ENCODE peak calls at places on chromosomes 11 and 22, in four cellular contexts. One of them, this sample, is unnamed.

GRCh38 chr11:6531267-6531752 is 34.2 kb downstream of the DNHD1 start:
- DNase-seq in HepG2: peak; percentile 31
- DNase-seq in K562: peak; percentile 66
- DNase-seq in HEK293T: peak; percentile 46
- DNase-seq in this sample: peak; percentile 27

GRCh38 chr11:122007611-122008071 is 108.4 kb downstream of the BLID start:
- DNase-seq in HEK293T: no peak
- DNase-seq in HepG2: no peak
- DNase-seq in K562: no peak
- DNase-seq in this sample: no peak

GRCh38 chr11:44565746-44566558 is 489 bp downstream of the CD82 start:
- DNase-seq in K562: peak; percentile 3
- DNase-seq in HEK293T: no peak
- DNase-seq in HepG2: no peak
- DNase-seq in this sample: no peak

GRCh38 chr11:65502274-65502851 is 3.5 kb downstream of the MALAT1 start:
- DNase-seq in K562: no peak
- DNase-seq in HepG2: no peak
- DNase-seq in HEK293T: no peak
- DNase-seq in this sample: no peak

GRCh38 chr11:12240669-12241068 is 130.3 kb downstream of the MICAL2 start:
- DNase-seq in K562: no peak
- DNase-seq in HepG2: no peak
- DNase-seq in HEK293T: no peak
- DNase-seq in this sample: no peak

GRCh38 chr11:30422389-30422788 is 99.5 kb downstream of the ARL14EP start:
- DNase-seq in K562: no peak
- DNase-seq in HepG2: no peak
- DNase-seq in HEK293T: no peak
- DNase-seq in this sample: no peak

GRCh38 chr11:128450882-128451647 is 136.3 kb downstream of the ETS1 start:
- DNase-seq in HepG2: no peak
- DNase-seq in HEK293T: no peak
- DNase-seq in K562: no peak
- DNase-seq in this sample: no peak

GRCh38 chr11:64436025-64436424 is 77.1 kb downstream of the RPS6KA4 start:
- DNase-seq in HepG2: no peak
- DNase-seq in K562: no peak
- DNase-seq in HEK293T: no peak
- DNase-seq in this sample: no peak

GRCh38 chr11:34904421-34904950 is 11.7 kb downstream of the APIP start:
- DNase-seq in HepG2: no peak
- DNase-seq in HEK293T: no peak
- DNase-seq in K562: no peak
- DNase-seq in this sample: no peak

GRCh38 chr11:71370895-71371673 is 77.1 kb downstream of the DHCR7 start:
- DNase-seq in HEK293T: no peak
- DNase-seq in HepG2: no peak
- DNase-seq in K562: no peak
- DNase-seq in this sample: no peak

GRCh38 chr11:66334605-66335442 is 1.4 kb downstream of the RIN1 start:
- DNase-seq in HEK293T: no peak
- DNase-seq in K562: peak; percentile 17
- DNase-seq in HepG2: no peak
- DNase-seq in this sample: no peak

DNA sequence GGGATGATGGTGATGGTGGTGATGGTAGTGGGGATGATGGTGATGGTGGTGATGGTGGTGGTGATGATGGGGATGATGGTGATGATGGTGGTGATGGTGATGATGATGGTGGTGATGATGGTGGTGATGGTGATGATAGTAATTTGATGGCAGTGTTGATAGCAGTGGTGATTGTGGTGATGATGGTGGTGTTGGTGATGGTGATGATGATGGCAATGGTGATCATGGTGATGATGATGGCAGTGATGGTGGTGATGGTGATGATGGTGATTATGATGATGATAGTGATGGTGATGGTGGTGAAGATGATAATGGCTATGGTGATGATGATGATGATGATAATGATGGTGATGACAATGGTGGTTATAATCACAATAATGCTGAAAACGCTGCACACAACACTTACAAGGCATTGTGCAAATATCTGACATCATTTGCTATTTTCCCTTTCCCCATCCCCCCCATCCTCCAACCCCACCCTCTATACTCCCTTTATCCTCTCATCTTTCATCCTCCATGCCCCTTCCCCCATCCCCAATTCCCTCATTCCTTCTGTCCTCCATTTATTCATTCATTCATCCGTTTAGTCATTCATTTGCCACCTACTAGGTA is 230.1 kb downstream of the BRD1 start:
- DNase-seq in K562: no peak
- DNase-seq in HepG2: no peak
- DNase-seq in HEK293T: no peak
- DNase-seq in this sample: no peak
- TF ChIP-seq TARDBP in K562: no peak
- TF ChIP-seq TARDBP in HepG2: no peak
- TF ChIP-seq TARDBP in HEK293T: no peak
- TF ChIP-seq TARDBP in this sample: no peak

GRCh38 chr22:33426451-33426850 is 368.3 kb upstream of the SYN3 start:
- DNase-seq in K562: no peak
- DNase-seq in HEK293T: no peak
- DNase-seq in HepG2: no peak
- DNase-seq in this sample: no peak
- TF ChIP-seq TARDBP in K562: no peak
- TF ChIP-seq TARDBP in HEK293T: no peak
- TF ChIP-seq TARDBP in HepG2: no peak
- TF ChIP-seq TARDBP in this sample: no peak

DNA sequence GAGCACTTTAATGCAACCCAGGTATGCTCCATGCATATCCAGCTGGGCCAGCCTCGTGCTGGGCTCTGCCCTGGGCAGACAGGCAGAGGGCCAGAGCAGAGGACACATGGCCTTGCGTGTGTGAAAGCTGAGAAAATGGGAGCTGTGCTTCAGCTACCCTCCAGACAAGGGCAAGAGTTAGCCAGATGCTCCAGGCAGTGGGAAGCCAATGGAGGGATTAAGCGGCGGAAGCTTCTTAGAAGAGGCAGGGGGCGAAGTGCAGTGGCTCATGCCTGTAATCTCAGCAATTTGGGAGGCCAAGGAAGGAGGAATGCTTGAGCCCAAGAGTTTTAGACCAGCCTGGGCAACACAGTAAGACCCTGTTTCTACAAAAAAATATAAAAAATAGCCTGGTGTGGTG is 9.8 kb upstream of the ARHGEF17 start:
- DNase-seq in HEK293T: no peak
- DNase-seq in K562: no peak
- DNase-seq in HepG2: no peak
- DNase-seq in this sample: no peak
- TF ChIP-seq TARDBP in HEK293T: no peak
- TF ChIP-seq TARDBP in K562: no peak
- TF ChIP-seq TARDBP in HepG2: no peak
- TF ChIP-seq TARDBP in this sample: no peak

GRCh38 chr11:127274328-127274676 is 273.7 kb upstream of the KIRREL3 start:
- DNase-seq in HEK293T: no peak
- DNase-seq in HepG2: no peak
- DNase-seq in K562: no peak
- DNase-seq in this sample: no peak
- TF ChIP-seq TARDBP in HEK293T: no peak
- TF ChIP-seq TARDBP in HepG2: no peak
- TF ChIP-seq TARDBP in K562: no peak
- TF ChIP-seq TARDBP in this sample: no peak

GRCh38 chr11:43503417-43503816 is 144.7 kb downstream of the TTC17 start:
- DNase-seq in HepG2: no peak
- DNase-seq in K562: no peak
- DNase-seq in HEK293T: no peak
- DNase-seq in this sample: no peak

GRCh38 chr11:43508511-43508918 is 149.8 kb downstream of the TTC17 start:
- DNase-seq in K562: no peak
- DNase-seq in HEK293T: no peak
- DNase-seq in HepG2: no peak
- DNase-seq in this sample: no peak

GRCh38 chr11:43507171-43507570 is 148.5 kb downstream of the TTC17 start:
- DNase-seq in HEK293T: no peak
- DNase-seq in K562: no peak
- DNase-seq in HepG2: no peak
- DNase-seq in this sample: no peak

GRCh38 chr11:43505171-43505570 is 146.5 kb downstream of the TTC17 start:
- DNase-seq in K562: no peak
- DNase-seq in HEK293T: no peak
- DNase-seq in HepG2: no peak
- DNase-seq in this sample: no peak

DNA sequence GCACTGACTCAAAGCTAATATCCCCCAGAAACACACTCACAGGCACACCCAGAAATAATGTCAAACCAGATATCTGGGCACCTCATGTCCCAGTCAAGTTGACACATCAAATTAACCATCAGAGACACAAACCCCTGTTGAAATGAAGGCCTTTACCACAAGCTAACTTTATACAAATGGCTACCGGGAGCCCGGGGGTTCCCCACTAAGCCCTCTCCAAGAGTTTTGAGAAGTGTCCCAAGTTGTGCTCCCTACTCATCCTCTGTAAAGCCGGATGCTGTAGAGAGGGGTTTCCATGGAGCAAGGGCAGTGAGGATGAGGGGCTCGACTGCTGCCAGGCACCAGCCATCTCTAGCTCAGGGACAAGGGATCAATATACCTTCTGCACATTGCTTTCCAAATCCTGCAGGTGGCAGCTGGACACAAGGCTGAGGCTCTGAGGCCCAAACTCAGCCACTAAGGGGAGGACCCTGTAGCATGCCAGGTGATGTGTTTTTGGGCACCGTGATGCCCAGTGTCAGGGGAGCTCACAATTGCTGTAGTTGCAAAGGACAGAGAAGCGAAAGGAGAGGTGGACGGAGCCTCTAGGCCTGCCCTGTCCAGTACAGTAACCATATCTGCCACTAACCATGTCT is 145.7 kb downstream of the TTC17 start:
- DNase-seq in HEK293T: peak; percentile 43
- DNase-seq in K562: peak; percentile 37
- DNase-seq in HepG2: peak; percentile 38
- DNase-seq in this sample: no peak
- TF ChIP-seq TARDBP in HEK293T: no peak
- TF ChIP-seq TARDBP in K562: no peak
- TF ChIP-seq TARDBP in HepG2: no peak
- TF ChIP-seq TARDBP in this sample: no peak

GRCh38 chr22:37165940-37166674 is 16.4 kb upstream of the IL2RB start:
- DNase-seq in HEK293T: no peak
- DNase-seq in K562: no peak
- DNase-seq in HepG2: no peak
- DNase-seq in this sample: no peak
- TF ChIP-seq TARDBP in HEK293T: no peak
- TF ChIP-seq TARDBP in K562: no peak
- TF ChIP-seq TARDBP in HepG2: no peak
- TF ChIP-seq TARDBP in this sample: no peak

GRCh38 chr11:119089319-119089718 is 4.6 kb downstream of the HMBS start:
- DNase-seq in K562: peak; percentile 30
- DNase-seq in HepG2: no peak
- DNase-seq in HEK293T: no peak
- DNase-seq in this sample: no peak
- TF ChIP-seq TARDBP in K562: no peak
- TF ChIP-seq TARDBP in HepG2: no peak
- TF ChIP-seq TARDBP in HEK293T: no peak
- TF ChIP-seq TARDBP in this sample: no peak

GRCh38 chr11:68120212-68121066 is 749 bp downstream of the CHKA start:
- DNase-seq in HEK293T: peak; percentile 39
- DNase-seq in K562: peak; percentile 52
- DNase-seq in HepG2: peak; percentile 47
- DNase-seq in this sample: peak; percentile 32
- TF ChIP-seq TARDBP in HEK293T: no peak
- TF ChIP-seq TARDBP in K562: no peak
- TF ChIP-seq TARDBP in HepG2: no peak
- TF ChIP-seq TARDBP in this sample: no peak